ENCODE peak calls at places on chromosomes 3 and 15, in four cellular contexts. One of them, this sample, is unnamed.

GRCh38 chr15:58026051-58026450 is 39.5 kb downstream of the ALDH1A2 start:
- DNase-seq in mammary epithelial cell: peak; percentile 8
- DNase-seq in AG04450: no peak
- DNase-seq in uterus: no peak
- DNase-seq in this sample: no peak

GRCh38 chr3:136955813-136956212 is 2.0 kb upstream of the IL20RB start:
- DNase-seq in mammary epithelial cell: peak; percentile 61
- DNase-seq in AG04450: peak; percentile 81
- DNase-seq in uterus: no peak
- DNase-seq in this sample: no peak

GRCh38 chr3:53196575-53197407 is 35.8 kb downstream of the PRKCD start:
- DNase-seq in mammary epithelial cell: no peak
- DNase-seq in AG04450: no peak
- DNase-seq in uterus: no peak
- DNase-seq in this sample: no peak

GRCh38 chr15:90960316-90961091 is 5.8 kb downstream of the RCCD1 start:
- DNase-seq in mammary epithelial cell: no peak
- DNase-seq in AG04450: no peak
- DNase-seq in uterus: no peak
- DNase-seq in this sample: no peak

GRCh38 chr3:133113526-133113925 is 75.3 kb downstream of the TMEM108 start:
- DNase-seq in mammary epithelial cell: peak; percentile 31
- DNase-seq in AG04450: no peak
- DNase-seq in uterus: no peak
- DNase-seq in this sample: no peak

GRCh38 chr15:65409284-65409631 is 13.5 kb downstream of the IGDCC4 start:
- DNase-seq in mammary epithelial cell: peak; percentile 75
- DNase-seq in AG04450: peak; percentile 93
- DNase-seq in uterus: no peak
- DNase-seq in this sample: no peak

GRCh38 chr15:39362832-39363561 is 217.9 kb upstream of the THBS1 start:
- DNase-seq in mammary epithelial cell: no peak
- DNase-seq in AG04450: peak; percentile 92
- DNase-seq in uterus: no peak
- DNase-seq in this sample: no peak

GRCh38 chr15:37017031-37017625 is 83.2 kb downstream of the MEIS2 start:
- DNase-seq in mammary epithelial cell: no peak
- DNase-seq in AG04450: no peak
- DNase-seq in uterus: no peak
- DNase-seq in this sample: no peak

GRCh38 chr3:71389911-71390573 is 193.5 kb downstream of the FOXP1 start:
- DNase-seq in mammary epithelial cell: peak; percentile 38
- DNase-seq in AG04450: no peak
- DNase-seq in uterus: peak; percentile 32
- DNase-seq in this sample: peak; percentile 12

GRCh38 chr3:123773681-123774431 is 110.3 kb downstream of the MYLK start:
- DNase-seq in mammary epithelial cell: no peak
- DNase-seq in AG04450: peak; percentile 44
- DNase-seq in uterus: peak; percentile 73
- DNase-seq in this sample: no peak

GRCh38 chr15:78076231-78077052 is 1.1 kb downstream of the TBC1D2B start:
- DNase-seq in mammary epithelial cell: no peak
- DNase-seq in AG04450: no peak
- DNase-seq in uterus: no peak
- DNase-seq in this sample: no peak

GRCh38 chr3:4586381-4586780 is 93.2 kb downstream of the ITPR1 start:
- DNase-seq in mammary epithelial cell: no peak
- DNase-seq in AG04450: no peak
- DNase-seq in uterus: no peak
- DNase-seq in this sample: no peak

GRCh38 chr15:74438696-74439316 is 5.0 kb upstream of the SEMA7A start:
- DNase-seq in mammary epithelial cell: peak; percentile 73
- DNase-seq in AG04450: peak; percentile 55
- DNase-seq in uterus: peak; percentile 71
- DNase-seq in this sample: peak; percentile 67

GRCh38 chr3:24043985-24044384 is 98.9 kb downstream of the NR1D2 start:
- DNase-seq in mammary epithelial cell: no peak
- DNase-seq in AG04450: no peak
- DNase-seq in uterus: no peak
- DNase-seq in this sample: no peak

GRCh38 chr15:38642689-38643270 is 78.2 kb upstream of the RASGRP1 start:
- DNase-seq in mammary epithelial cell: no peak
- DNase-seq in AG04450: no peak
- DNase-seq in uterus: no peak
- DNase-seq in this sample: no peak

GRCh38 chr15:63905558-63906265 is 72.0 kb upstream of the HERC1 start:
- DNase-seq in mammary epithelial cell: no peak
- DNase-seq in AG04450: no peak
- DNase-seq in uterus: no peak
- DNase-seq in this sample: no peak

GRCh38 chr3:133360476-133360875 is 39.4 kb upstream of the BFSP2 start:
- DNase-seq in mammary epithelial cell: no peak
- DNase-seq in AG04450: no peak
- DNase-seq in uterus: no peak
- DNase-seq in this sample: no peak

GRCh38 chr3:117734431-117734830 is 1024.9 kb downstream of the TUSC7 start:
- DNase-seq in mammary epithelial cell: no peak
- DNase-seq in AG04450: peak; percentile 41
- DNase-seq in uterus: no peak
- DNase-seq in this sample: no peak

GRCh38 chr3:33993631-33994030 is 195.2 kb downstream of the PDCD6IP start:
- DNase-seq in mammary epithelial cell: no peak
- DNase-seq in AG04450: no peak
- DNase-seq in uterus: no peak
- DNase-seq in this sample: no peak

GRCh38 chr3:157023211-157023610 is 136.7 kb downstream of the CCNL1 start:
- DNase-seq in mammary epithelial cell: no peak
- DNase-seq in AG04450: no peak
- DNase-seq in uterus: no peak
- DNase-seq in this sample: no peak

GRCh38 chr3:56928379-56929068 is 126.8 kb upstream of the ARHGEF3 start:
- DNase-seq in mammary epithelial cell: no peak
- DNase-seq in AG04450: no peak
- DNase-seq in uterus: no peak
- DNase-seq in this sample: peak; percentile 27

GRCh38 chr15:49134683-49135341 is 20.6 kb downstream of the COPS2 start:
- DNase-seq in mammary epithelial cell: no peak
- DNase-seq in AG04450: no peak
- DNase-seq in uterus: no peak
- DNase-seq in this sample: no peak

GRCh38 chr3:81799403-81799802 is 38.0 kb upstream of the GBE1 start:
- DNase-seq in mammary epithelial cell: no peak
- DNase-seq in AG04450: no peak
- DNase-seq in uterus: no peak
- DNase-seq in this sample: no peak

GRCh38 chr3:82132210-82133069 is 371.0 kb upstream of the GBE1 start:
- DNase-seq in mammary epithelial cell: no peak
- DNase-seq in AG04450: no peak
- DNase-seq in uterus: no peak
- DNase-seq in this sample: no peak

GRCh38 chr3:98952404-98952803 is 50.9 kb upstream of the DCBLD2 start:
- DNase-seq in mammary epithelial cell: no peak
- DNase-seq in AG04450: no peak
- DNase-seq in uterus: no peak
- DNase-seq in this sample: no peak

GRCh38 chr3:59085976-59086375 is 36.2 kb upstream of the CFAP20DC start:
- DNase-seq in mammary epithelial cell: no peak
- DNase-seq in AG04450: no peak
- DNase-seq in uterus: no peak
- DNase-seq in this sample: no peak

GRCh38 chr15:67967871-67968423 is 86.2 kb upstream of the PIAS1 start:
- DNase-seq in mammary epithelial cell: peak; percentile 27
- DNase-seq in AG04450: peak; percentile 8
- DNase-seq in uterus: peak; percentile 82
- DNase-seq in this sample: no peak

GRCh38 chr15:73873889-73874511 is 636 bp downstream of the TBC1D21 start:
- DNase-seq in mammary epithelial cell: peak; percentile 25
- DNase-seq in AG04450: peak; percentile 18
- DNase-seq in uterus: no peak
- DNase-seq in this sample: peak; percentile 21

GRCh38 chr15:35755237-35755802 is 209.4 kb upstream of the DPH6 start:
- DNase-seq in mammary epithelial cell: no peak
- DNase-seq in AG04450: no peak
- DNase-seq in uterus: no peak
- DNase-seq in this sample: no peak

GRCh38 chr3:87792193-87792531 is 266.6 kb downstream of the CGGBP1 start:
- DNase-seq in mammary epithelial cell: no peak
- DNase-seq in AG04450: no peak
- DNase-seq in uterus: no peak
- DNase-seq in this sample: no peak

GRCh38 chr3:24605511-24605910 is 110.9 kb upstream of the THRB start:
- DNase-seq in mammary epithelial cell: no peak
- DNase-seq in AG04450: no peak
- DNase-seq in uterus: no peak
- DNase-seq in this sample: no peak

GRCh38 chr3:51935886-51936755 is 5.6 kb downstream of the RRP9 start:
- DNase-seq in mammary epithelial cell: no peak
- DNase-seq in AG04450: no peak
- DNase-seq in uterus: no peak
- DNase-seq in this sample: no peak

GRCh38 chr3:14201881-14202684 is 23.5 kb downstream of the LSM3 start:
- DNase-seq in mammary epithelial cell: no peak
- DNase-seq in AG04450: no peak
- DNase-seq in uterus: no peak
- DNase-seq in this sample: no peak

GRCh38 chr15:32105258-32106248 is 75.2 kb downstream of the CHRNA7 start:
- DNase-seq in mammary epithelial cell: no peak
- DNase-seq in AG04450: no peak
- DNase-seq in uterus: no peak
- DNase-seq in this sample: no peak
- H3K27me3 ChIP-seq in mammary epithelial cell: no peaks in the 10 kb centered on the region
- H3K27me3 ChIP-seq in AG04450: no peaks in the 10 kb centered on the region
- H3K27me3 ChIP-seq in uterus: no peaks in the 10 kb centered on the region
- H3K27me3 ChIP-seq in this sample: no peaks in the 10 kb centered on the region

GRCh38 chr3:42191443-42191747 is 74.6 kb downstream of the CCK start:
- DNase-seq in mammary epithelial cell: no peak
- DNase-seq in AG04450: no peak
- DNase-seq in uterus: no peak
- DNase-seq in this sample: no peak
- TF ChIP-seq CTCF in mammary epithelial cell: no peak
- TF ChIP-seq CTCF in AG04450: no peak
- TF ChIP-seq CTCF in uterus: no peak
- TF ChIP-seq CTCF in this sample: peak; percentile 59

GRCh38 chr3:169334994-169335393 is 328.5 kb downstream of the MECOM start:
- DNase-seq in mammary epithelial cell: no peak
- DNase-seq in AG04450: no peak
- DNase-seq in uterus: no peak
- DNase-seq in this sample: no peak
- H3K27ac ChIP-seq in mammary epithelial cell: no peak overlapping the region
- H3K27ac ChIP-seq in AG04450: no peak overlapping the region
- H3K27ac ChIP-seq in uterus: no peak overlapping the region
- H3K27ac ChIP-seq in this sample: no peak overlapping the region

GRCh38 chr15:80401471-80401870 is 2.7 kb upstream of the ARNT2 start:
- DNase-seq in mammary epithelial cell: no peak
- DNase-seq in AG04450: no peak
- DNase-seq in uterus: no peak
- DNase-seq in this sample: no peak
- H3K27me3 ChIP-seq in mammary epithelial cell: peaks cover 34% of the 10 kb centered on the region
- H3K27me3 ChIP-seq in AG04450: no peaks in the 10 kb centered on the region
- H3K27me3 ChIP-seq in uterus: no peaks in the 10 kb centered on the region
- H3K27me3 ChIP-seq in this sample: no peaks in the 10 kb centered on the region

DNA sequence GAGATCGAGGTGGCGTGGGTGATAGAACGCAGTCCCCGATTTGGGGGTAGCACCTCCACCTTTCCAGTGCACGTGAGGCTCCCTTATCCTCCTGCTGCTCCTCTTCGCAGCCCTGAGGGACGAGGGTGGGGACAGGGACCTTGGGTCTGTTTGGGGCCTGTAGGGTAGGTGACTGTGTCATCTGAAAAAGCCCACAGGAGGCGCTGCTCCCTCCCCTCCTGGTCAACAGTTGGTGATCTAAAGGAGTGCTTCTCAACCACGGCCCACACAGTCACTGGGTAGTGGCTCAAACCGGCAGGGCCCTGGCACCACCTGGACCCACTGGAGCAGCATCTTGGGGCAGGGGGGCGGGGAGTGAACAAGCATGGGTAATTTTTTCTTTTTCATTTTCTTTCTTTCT is 7.1 kb downstream of the LRRK1 start:
- DNase-seq in mammary epithelial cell: no peak
- DNase-seq in AG04450: no peak
- DNase-seq in uterus: no peak
- DNase-seq in this sample: no peak
- TF ChIP-seq CTCF in mammary epithelial cell: peak; percentile 3
- TF ChIP-seq CTCF in AG04450: no peak
- TF ChIP-seq CTCF in uterus: no peak
- TF ChIP-seq CTCF in this sample: no peak

GRCh38 chr3:182092662-182093262 is 381.0 kb downstream of the SOX2 start:
- DNase-seq in mammary epithelial cell: no peak
- DNase-seq in AG04450: no peak
- DNase-seq in uterus: no peak
- DNase-seq in this sample: no peak
- H3K27ac ChIP-seq in mammary epithelial cell: no peak overlapping the region
- H3K27ac ChIP-seq in AG04450: no peak overlapping the region
- H3K27ac ChIP-seq in uterus: no peak overlapping the region
- H3K27ac ChIP-seq in this sample: no peak overlapping the region